ENCODE peak calls at places on chromosomes 1 and 21, in seven cellular contexts. U, Y, O, L, F, Z and H are unnamed samples.
A peak's percentile ranks its signal among the peaks of the same experiment; 100 is the strongest.

GRCh38 chr1:67052741-67053534 is 1.0 kb downstream of the SLC35D1 start:
- DNase-seq in U (peak; percentile 61), Y (no peak), O (peak; percentile 15), L (no peak), F (no peak), Z (peak; percentile 11), H (peak; percentile 74)

GRCh38 chr1:82464362-82464931 is 663.7 kb downstream of the ADGRL2 start:
- DNase-seq in U (peak; percentile 13), Y (no peak), O (no peak), L (peak; percentile 55), F (no peak), Z (no peak), H (no peak)

GRCh38 chr21:33821580-33822322 is 93.9 kb downstream of the ATP5PO start:
- DNase-seq in U (no peak), Y (no peak), O (no peak), L (no peak), F (no peak), Z (no peak), H (no peak)

GRCh38 chr1:119564548-119564947 is 57.5 kb downstream of the HSD3B1 start:
- DNase-seq in U (no peak), Y (no peak), O (peak; percentile 36), L (no peak), F (no peak), Z (no peak), H (no peak)

GRCh38 chr1:178768423-178768822 is 43.4 kb downstream of the RALGPS2 start:
- DNase-seq in U (peak; percentile 48), Y (no peak), O (peak; percentile 46), L (peak; percentile 9), F (peak; percentile 6), Z (peak; percentile 40), H (no peak)

GRCh38 chr1:152515454-152515823 is 1.2 kb downstream of the CRCT1 start:
- DNase-seq in U (peak; percentile 12), Y (no peak), O (no peak), L (no peak), F (no peak), Z (no peak), H (no peak)

GRCh38 chr1:162055062-162055461 is 14.4 kb upstream of the NOS1AP start:
- DNase-seq in U (peak; percentile 90), Y (no peak), O (no peak), L (peak; percentile 36), F (peak; percentile 64), Z (no peak), H (no peak)

GRCh38 chr1:75373542-75374159 is 237.3 kb downstream of the SLC44A5 start:
- DNase-seq in U (no peak), Y (no peak), O (no peak), L (no peak), F (no peak), Z (no peak), H (no peak)

GRCh38 chr1:23407036-23407630 is 17.4 kb downstream of the TCEA3 start:
- DNase-seq in U (no peak), Y (no peak), O (no peak), L (no peak), F (no peak), Z (no peak), H (no peak)

GRCh38 chr1:43836267-43836951 is 97.2 kb upstream of the ARTN start:
- DNase-seq in U (no peak), Y (peak; percentile 63), O (peak; percentile 46), L (no peak), F (no peak), Z (peak; percentile 92), H (no peak)

GRCh38 chr1:37479255-37480124 is 5.1 kb downstream of the ZC3H12A start:
- DNase-seq in U (peak; percentile 95), Y (peak; percentile 95), O (peak; percentile 91), L (peak; percentile 77), F (no peak), Z (no peak), H (peak; percentile 97)